ENCODE peak calls at places on chromosomes 11 and 22, in six cellular contexts. X, Q, L, N, F and Y are unnamed samples.

GRCh38 chr11:112499908-112500204 is 239.2 kb upstream of the PLET1 start:
- DNase-seq in X (no peak), Q (no peak), L (no peak), N (no peak), F (no peak), Y (no peak)

GRCh38 chr11:66720223-66720898 is 8.7 kb downstream of the SPTBN2 start:
- DNase-seq in X (peak; percentile 96), Q (peak; percentile 52), L (no peak), N (peak; percentile 56), F (no peak), Y (no peak)

GRCh38 chr11:19676508-19677379 is 35.9 kb upstream of the NAV2 start:
- DNase-seq in X (no peak), Q (no peak), L (no peak), N (no peak), F (peak; percentile 75), Y (no peak)

GRCh38 chr11:85854557-85855340 is 434 bp upstream of the CCDC83 start:
- DNase-seq in X (peak; percentile 91), Q (peak; percentile 94), L (peak; percentile 88), N (peak; percentile 90), F (peak; percentile 91), Y (peak; percentile 85)

GRCh38 chr22:37999640-38000272 is 15.4 kb upstream of the SOX10 start:
- DNase-seq in X (no peak), Q (no peak), L (no peak), N (peak; percentile 61), F (no peak), Y (peak; percentile 82)

GRCh38 chr11:73387594-73388021 is 11.4 kb downstream of the RELT start:
- DNase-seq in X (no peak), Q (no peak), L (no peak), N (no peak), F (no peak), Y (peak; percentile 83)

GRCh38 chr22:32218470-32218869 is 13.6 kb upstream of the RFPL2 start:
- DNase-seq in X (no peak), Q (no peak), L (no peak), N (no peak), F (no peak), Y (no peak)

GRCh38 chr22:49751968-49752597 is 75.6 kb downstream of the BRD1 start:
- DNase-seq in X (no peak), Q (no peak), L (no peak), N (no peak), F (no peak), Y (no peak)

GRCh38 chr22:50002791-50003190 is 9.8 kb downstream of the IL17REL start:
- DNase-seq in X (peak; percentile 4), Q (no peak), L (no peak), N (peak; percentile 27), F (no peak), Y (no peak)

GRCh38 chr11:123457187-123457770 is 27.2 kb downstream of the GRAMD1B start:
- DNase-seq in X (no peak), Q (no peak), L (peak; percentile 39), N (no peak), F (peak; percentile 37), Y (peak; percentile 30)

GRCh38 chr11:27215471-27216267 is 147.3 kb downstream of the CCDC34 start:
- DNase-seq in X (peak; percentile 50), Q (peak; percentile 33), L (peak; percentile 42), N (no peak), F (peak; percentile 29), Y (no peak)

GRCh38 chr22:38260760-38261477 is 11.9 kb downstream of the TMEM184B start:
- DNase-seq in X (no peak), Q (no peak), L (no peak), N (peak; percentile 29), F (no peak), Y (no peak)

GRCh38 chr11:117984471-117984870 is 1.7 kb upstream of the IL10RA start:
- DNase-seq in X (no peak), Q (no peak), L (no peak), N (no peak), F (no peak), Y (no peak)

GRCh38 chr22:23385301-23386244 is 194.5 kb downstream of the IGLL1 start:
- DNase-seq in X (peak; percentile 88), Q (peak; percentile 91), L (peak; percentile 82), N (peak; percentile 71), F (peak; percentile 68), Y (peak; percentile 46)

GRCh38 chr11:103832762-103833161 is 203.7 kb upstream of the DDI1 start:
- DNase-seq in X (no peak), Q (no peak), L (no peak), N (peak; percentile 32), F (no peak), Y (no peak)

GRCh38 chr11:7498193-7498592 is 12.9 kb downstream of the OLFML1 start:
- DNase-seq in X (no peak), Q (no peak), L (no peak), N (no peak), F (no peak), Y (no peak)

GRCh38 chr11:69111578-69112247 is 44.0 kb upstream of the SMIM38 start:
- DNase-seq in X (no peak), Q (no peak), L (no peak), N (no peak), F (no peak), Y (no peak)

GRCh38 chr11:115471367-115471766 is 32.8 kb downstream of the CADM1 start:
- DNase-seq in X (peak; percentile 5), Q (peak; percentile 40), L (no peak), N (peak; percentile 28), F (no peak), Y (no peak)

GRCh38 chr22:27715078-27715477 is 86.5 kb downstream of the MN1 start:
- DNase-seq in X (no peak), Q (no peak), L (no peak), N (no peak), F (no peak), Y (peak; percentile 60)

GRCh38 chr22:20506543-20507252 is 712 bp upstream of the MED15 start:
- DNase-seq in X (no peak), Q (no peak), L (no peak), N (no peak), F (no peak), Y (no peak)

GRCh38 chr11:40125054-40125453 is 1334.4 kb downstream of the LRRC4C start:
- DNase-seq in X (no peak), Q (no peak), L (no peak), N (no peak), F (no peak), Y (no peak)

GRCh38 chr11:123054301-123055065 is 7.5 kb downstream of the HSPA8 start:
- DNase-seq in X (peak; percentile 30), Q (no peak), L (no peak), N (peak; percentile 73), F (no peak), Y (no peak)

GRCh38 chr11:73308003-73308962 is at the start of gene ARHGEF17:
- DNase-seq in X (peak; percentile 71), Q (peak; percentile 73), L (peak; percentile 76), N (peak; percentile 76), F (peak; percentile 87), Y (peak; percentile 27)

GRCh38 chr11:43543313-43543712 is 137.2 kb upstream of the HSD17B12 start:
- DNase-seq in X (no peak), Q (no peak), L (no peak), N (no peak), F (no peak), Y (no peak)

GRCh38 chr22:47275479-47276218 is 513.2 kb downstream of the TBC1D22A start:
- DNase-seq in X (no peak), Q (no peak), L (no peak), N (no peak), F (no peak), Y (no peak)

GRCh38 chr22:49371325-49372110 is 456.2 kb downstream of the BRD1 start:
- DNase-seq in X (no peak), Q (peak; percentile 17), L (no peak), N (no peak), F (no peak), Y (no peak)

GRCh38 chr11:106021967-106022794 is at the start of gene MSANTD4:
- DNase-seq in X (peak; percentile 100), Q (peak; percentile 99), L (peak; percentile 99), N (peak; percentile 99), F (peak; percentile 100), Y (peak; percentile 99)
- TF ChIP-seq POLR2A in X (peak; percentile 66), Q (no peak), L (no peak), N (no peak), F (no peak), Y (peak; percentile 68)

DNA sequence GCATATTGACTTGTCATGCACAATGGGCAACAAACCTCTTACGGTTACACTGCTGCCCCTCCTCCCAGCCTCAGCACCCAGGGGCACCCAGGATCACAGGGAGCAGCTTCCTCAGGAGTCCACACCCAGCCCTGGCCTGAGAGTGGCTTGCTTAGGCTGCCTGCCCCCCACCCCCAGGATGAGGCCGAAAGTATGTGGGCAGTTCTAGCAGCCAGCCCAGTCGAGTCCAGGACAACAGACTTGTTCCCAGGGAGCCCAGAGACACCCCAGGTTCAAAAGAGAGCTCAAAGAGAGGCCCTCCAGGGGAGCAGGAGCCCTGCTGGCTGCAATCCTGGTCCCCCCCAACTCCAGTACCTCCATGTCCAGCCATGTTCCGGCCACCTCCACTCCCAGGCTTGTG is 108.1 kb upstream of the THY1 start:
- DNase-seq in X (no peak), Q (no peak), L (no peak), N (no peak), F (no peak), Y (no peak)
- TF ChIP-seq CTCF in X (no peak), Q (no peak), L (no peak), N (no peak), F (no peak), Y (no peak)

DNA sequence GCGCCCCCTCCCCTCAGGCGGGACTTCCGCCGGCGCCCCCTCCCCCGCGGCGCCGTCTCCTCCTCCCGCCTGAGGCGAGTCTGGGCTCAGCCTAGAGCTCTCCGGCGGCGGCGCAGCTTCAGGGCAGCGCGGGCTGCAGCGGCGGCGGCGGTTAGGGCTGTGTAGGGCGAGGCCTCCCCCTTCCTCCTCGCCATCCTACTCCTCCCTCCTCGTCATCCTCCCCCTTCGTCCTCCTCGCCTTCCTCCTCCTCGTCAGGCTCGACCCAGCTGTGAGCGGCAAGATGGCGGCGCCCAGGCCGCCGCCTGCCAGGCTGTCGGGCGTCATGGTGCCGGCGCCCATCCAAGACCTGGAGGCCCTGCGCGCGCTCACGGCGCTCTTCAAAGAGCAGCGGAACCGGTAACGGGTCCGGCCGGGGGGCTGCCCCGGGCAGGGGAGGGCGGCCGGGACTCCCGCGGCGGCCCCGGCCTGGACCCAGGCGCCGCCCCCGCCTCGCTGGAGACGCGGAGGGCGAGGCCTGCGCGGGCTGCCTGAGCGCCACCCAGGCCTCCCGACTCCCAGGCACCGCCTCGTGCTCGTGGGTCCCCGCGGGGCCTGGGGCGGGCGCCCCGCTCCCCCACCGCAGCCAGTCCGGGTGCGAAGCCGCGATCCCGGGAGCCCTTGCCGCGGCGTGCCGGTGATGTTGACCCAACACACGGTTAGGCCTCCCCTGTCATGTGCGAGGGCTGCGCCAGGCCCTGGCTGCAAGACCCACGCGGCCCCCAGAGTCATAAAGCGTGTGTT is at the start of gene ATXN10:
- DNase-seq in X (peak; percentile 70), Q (peak; percentile 48), L (peak; percentile 70), N (peak; percentile 65), F (peak; percentile 74), Y (peak; percentile 19)
- TF ChIP-seq POLR2A in X (peak; percentile 75), Q (no peak), L (peak; percentile 44), N (peak; percentile 79), F (no peak), Y (no peak)

DNA sequence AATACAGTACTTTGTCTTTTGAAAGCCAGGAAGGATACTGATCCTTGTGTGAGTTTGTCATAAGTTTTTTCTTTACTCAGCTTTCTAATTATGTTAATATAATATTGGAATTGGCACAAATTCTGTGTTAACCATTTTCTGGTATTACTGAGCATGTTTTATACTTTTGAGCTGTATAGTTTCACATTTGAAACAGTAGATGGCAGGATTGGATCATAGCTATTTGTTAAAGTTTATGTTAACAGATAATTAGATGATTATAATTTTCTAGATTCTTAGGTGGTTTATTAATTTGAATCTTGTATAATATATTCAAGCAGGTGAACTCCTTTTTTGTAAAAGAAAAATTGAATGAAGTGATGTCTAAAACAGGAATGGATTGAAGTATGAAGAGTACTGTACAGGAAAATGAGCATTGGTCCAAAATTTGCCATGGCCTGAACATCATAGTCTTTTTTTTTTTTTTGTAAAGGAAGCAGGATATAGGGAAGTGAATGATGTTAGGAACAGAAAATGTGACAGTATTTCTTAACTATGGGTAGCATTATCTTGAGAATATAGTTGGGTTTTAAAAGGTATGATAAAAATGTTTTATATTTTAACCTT is 102.0 kb downstream of the CYP2R1 start:
- DNase-seq in X (no peak), Q (no peak), L (no peak), N (peak; percentile 28), F (no peak), Y (no peak)
- TF ChIP-seq CTCF in X (peak; percentile 49), Q (peak; percentile 41), L (no peak), N (peak; percentile 65), F (peak; percentile 25), Y (peak; percentile 19)